ENCODE peak calls at places on chromosomes 13 and 19, in five cellular contexts. W is upper lobe of left lung; U is tibial nerve; T is body of pancreas; R is CD8-positive, alpha-beta T cell. Q is an unnamed sample.

GRCh38 chr13:101323601-101324000 is 92.7 kb downstream of the NALCN start:
- DNase-seq in W (no peak), U (no peak), T (no peak), R (no peak), Q (no peak)

GRCh38 chr13:103036268-103036667 is 29.9 kb downstream of the SLC10A2 start:
- DNase-seq in W (no peak), U (no peak), T (no peak), R (no peak), Q (no peak)

GRCh38 chr13:67416047-67416925 is 186.2 kb upstream of the PCDH9 start:
- DNase-seq in W (peak; percentile 43), U (no peak), T (peak; percentile 16), R (no peak), Q (peak; percentile 5)

GRCh38 chr19:18364826-18365528 is 21.0 kb upstream of the GDF15 start:
- DNase-seq in W (peak; percentile 93), U (peak; percentile 75), T (peak; percentile 90), R (no peak), Q (no peak)

GRCh38 chr13:47457631-47458030 is 543.4 kb downstream of the SUCLA2 start:
- DNase-seq in W (no peak), U (no peak), T (no peak), R (no peak), Q (no peak)

GRCh38 chr13:98983182-98983581 is 5.3 kb upstream of the DOCK9 start:
- DNase-seq in W (no peak), U (no peak), T (no peak), R (no peak), Q (no peak)

GRCh38 chr19:27774827-27775226 is 1438.1 kb downstream of the UQCRFS1 start:
- DNase-seq in W (no peak), U (no peak), T (no peak), R (no peak), Q (no peak)

GRCh38 chr19:7348587-7349230 is at the start of gene ARHGEF18:
- DNase-seq in W (peak; percentile 73), U (no peak), T (no peak), R (peak; percentile 84), Q (peak; percentile 65)

GRCh38 chr13:95087746-95088305 is 213.4 kb downstream of the ABCC4 start:
- DNase-seq in W (no peak), U (no peak), T (no peak), R (no peak), Q (no peak)

GRCh38 chr19:40365613-40366401 is 17.3 kb downstream of the PLD3 start:
- DNase-seq in W (peak; percentile 84), U (peak; percentile 56), T (peak; percentile 33), R (no peak), Q (peak; percentile 93)

GRCh38 chr13:81395368-81395767 is 1054.4 kb upstream of the SPRY2 start:
- DNase-seq in W (no peak), U (no peak), T (no peak), R (peak; percentile 5), Q (no peak)

GRCh38 chr13:98429081-98429480 is 147.8 kb downstream of the STK24 start:
- DNase-seq in W (no peak), U (no peak), T (no peak), R (no peak), Q (no peak)

GRCh38 chr13:74868044-74868443 is 613.9 kb downstream of the TBC1D4 start:
- DNase-seq in W (no peak), U (no peak), T (no peak), R (no peak), Q (no peak)

GRCh38 chr19:5050016-5050656 is 81.2 kb downstream of the KDM4B start:
- DNase-seq in W (no peak), U (no peak), T (no peak), R (no peak), Q (no peak)

GRCh38 chr13:50419896-50420295 is 404.7 kb downstream of the KCNRG start:
- DNase-seq in W (no peak), U (no peak), T (no peak), R (no peak), Q (no peak)

GRCh38 chr13:32153056-32153455 is 121.5 kb downstream of the FRY start:
- DNase-seq in W (no peak), U (no peak), T (no peak), R (no peak), Q (no peak)

GRCh38 chr13:64662887-64663593 is 2567.1 kb downstream of the PCDH9 start:
- DNase-seq in W (no peak), U (no peak), T (no peak), R (no peak), Q (no peak)

GRCh38 chr13:97125051-97125809 is 96.9 kb upstream of the MBNL2 start:
- DNase-seq in W (peak; percentile 55), U (peak; percentile 66), T (no peak), R (no peak), Q (no peak)

GRCh38 chr13:34620073-34620858 is 321.8 kb upstream of the NBEA start:
- DNase-seq in W (no peak), U (no peak), T (no peak), R (no peak), Q (no peak)
- TF ChIP-seq CTCF in W (no peak), U (no peak), T (no peak), R (no peak), Q (no peak)

GRCh38 chr19:45717131-45717982 is 13.3 kb downstream of the FBXO46 start:
- DNase-seq in W (peak; percentile 99), U (peak; percentile 98), T (peak; percentile 98), R (peak; percentile 99), Q (peak; percentile 98)
- TF ChIP-seq CTCF in W (peak; percentile 49), U (peak; percentile 61), T (no peak), R (no peak), Q (peak; percentile 11)

GRCh38 chr19:17136026-17136425 is 60.4 kb downstream of the MYO9B start:
- DNase-seq in W (no peak), U (no peak), T (no peak), R (no peak), Q (no peak)

GRCh38 chr19:17138937-17139598 is 63.5 kb downstream of the MYO9B start:
- DNase-seq in W (peak; percentile 84), U (no peak), T (peak; percentile 73), R (no peak), Q (no peak)

GRCh38 chr19:17137417-17137816 is 61.8 kb downstream of the MYO9B start:
- DNase-seq in W (peak; percentile 75), U (no peak), T (no peak), R (no peak), Q (no peak)

DNA sequence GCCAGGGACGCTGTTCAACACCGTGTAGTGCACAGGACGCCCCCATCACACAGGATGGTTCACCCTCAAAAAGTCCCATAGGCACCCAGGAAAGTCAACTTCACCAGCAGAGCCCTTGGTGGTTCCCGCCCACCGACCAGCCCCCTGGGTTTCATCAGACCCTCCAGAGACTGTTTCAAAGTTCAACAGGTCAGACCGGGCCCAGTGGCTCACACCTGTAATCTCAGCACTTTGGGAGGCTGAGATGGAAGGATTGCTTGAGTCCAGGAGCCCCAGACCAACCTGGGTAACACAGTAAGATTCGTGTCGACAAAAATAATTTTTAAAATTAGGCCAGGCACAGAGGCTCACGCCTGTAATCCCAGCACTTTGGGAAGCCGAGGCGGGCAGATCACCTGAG is 61.0 kb downstream of the MYO9B start:
- DNase-seq in W (no peak), U (no peak), T (no peak), R (no peak), Q (no peak)
- TF ChIP-seq CTCF in W (no peak), U (no peak), T (no peak), R (no peak), Q (no peak)

DNA sequence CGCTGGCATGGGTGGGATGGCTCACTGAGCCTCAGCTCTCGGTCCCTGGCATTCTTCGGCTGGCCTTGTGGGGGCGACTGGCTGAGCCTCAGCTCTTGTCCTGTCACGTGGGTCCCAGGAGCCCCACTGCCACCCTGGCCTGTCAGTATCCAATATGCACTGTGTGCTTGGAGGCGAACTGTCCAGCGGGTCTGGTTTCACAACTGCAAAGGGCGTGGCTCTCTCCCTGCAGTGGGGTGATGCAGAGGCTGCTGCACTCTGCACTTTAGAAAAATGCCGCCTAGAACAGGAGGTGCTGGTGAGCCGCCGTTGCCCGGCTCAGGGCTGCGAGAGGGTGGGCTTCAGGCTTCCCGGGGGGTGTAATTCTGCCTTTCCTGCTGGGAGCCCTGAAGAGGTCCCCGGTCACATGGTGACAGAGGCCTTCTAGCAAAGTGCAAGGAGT is 17.0 kb upstream of the TMEM255B start:
- DNase-seq in W (peak; percentile 67), U (peak; percentile 48), T (no peak), R (peak; percentile 37), Q (no peak)
- TF ChIP-seq CTCF in W (no peak), U (no peak), T (no peak), R (peak; percentile 25), Q (no peak)

DNA sequence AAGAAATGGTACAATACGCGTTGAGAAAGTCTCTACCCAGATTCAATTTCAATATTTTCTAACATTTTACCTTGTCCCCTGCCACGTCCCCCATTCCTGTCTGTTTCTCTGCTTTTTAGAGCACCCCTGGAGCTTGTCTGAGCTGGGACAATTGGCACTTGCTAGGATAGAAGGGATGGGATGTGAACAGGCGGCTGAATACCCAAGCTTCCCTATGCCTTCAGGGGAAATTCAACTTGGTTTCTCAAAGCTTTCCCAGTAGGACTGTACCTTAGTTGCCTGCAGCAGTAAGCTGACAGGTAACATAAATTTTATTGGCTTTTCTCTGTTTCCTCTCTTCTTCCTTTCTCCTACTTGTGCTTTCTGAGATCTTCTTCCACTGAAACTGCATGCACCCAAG is 1663.3 kb downstream of the EFNB2 start:
- DNase-seq in W (no peak), U (no peak), T (no peak), R (no peak), Q (no peak)
- TF ChIP-seq CTCF in W (no peak), U (no peak), T (no peak), R (no peak), Q (no peak)

GRCh38 chr13:89568276-89568675 is 1779.2 kb upstream of the MIR17HG start:
- DNase-seq in W (no peak), U (no peak), T (no peak), R (no peak), Q (no peak)
- TF ChIP-seq CTCF in W (no peak), U (no peak), T (no peak), R (no peak), Q (no peak)

DNA sequence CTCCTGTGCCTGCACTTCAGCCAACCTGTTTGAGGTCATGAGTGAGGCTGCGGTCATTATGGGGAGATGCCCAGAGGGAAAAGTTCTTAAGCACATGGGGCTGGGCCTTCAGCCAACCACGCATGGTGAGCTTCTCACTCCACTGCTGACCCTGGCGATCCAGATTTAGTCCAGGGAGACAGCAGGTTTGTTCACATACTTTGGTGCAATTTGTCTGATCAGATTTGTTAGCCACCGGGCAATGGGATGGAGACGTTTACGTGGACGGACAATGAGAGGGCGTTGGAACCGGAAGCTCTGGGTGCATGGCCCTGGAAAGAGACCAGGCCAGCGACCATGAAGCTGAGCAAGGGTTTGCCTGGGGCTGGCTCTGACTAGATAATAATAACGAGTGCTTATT is 56.2 kb downstream of the RGCC start:
- DNase-seq in W (no peak), U (no peak), T (no peak), R (no peak), Q (no peak)
- TF ChIP-seq CTCF in W (no peak), U (no peak), T (no peak), R (no peak), Q (no peak)

GRCh38 chr13:23741879-23742510 is 147.2 kb downstream of the MIPEP start:
- DNase-seq in W (no peak), U (no peak), T (no peak), R (no peak), Q (no peak)
- TF ChIP-seq CTCF in W (no peak), U (no peak), T (peak; percentile 24), R (no peak), Q (peak; percentile 24)

GRCh38 chr19:19997656-19998268 is 41.5 kb downstream of the ZNF682 start:
- DNase-seq in W (peak; percentile 35), U (no peak), T (peak; percentile 72), R (peak; percentile 28), Q (no peak)
- TF ChIP-seq CTCF in W (peak; percentile 77), U (peak; percentile 66), T (peak; percentile 79), R (peak; percentile 86), Q (no peak)